ENCODE peak calls at places on chromosomes 5 and 9, in ten cellular contexts. N, I, E, C, B, X, J, Q, T and W are unnamed samples.

GRCh38 chr9:117411547-117411946 is 3.3 kb downstream of the ASTN2 start:
- DNase-seq in N (peak; percentile 50), I (no peak), E (peak; percentile 6), C (peak; percentile 22), B (peak; percentile 79), X (no peak), J (no peak), Q (peak; percentile 71), T (peak; percentile 18), W (no peak)

GRCh38 chr9:113598451-113598850 is 134.9 kb downstream of the RGS3 start:
- DNase-seq in N (no peak), I (no peak), E (no peak), C (no peak), B (no peak), X (no peak), J (no peak), Q (no peak), T (no peak), W (no peak)

GRCh38 chr9:131733601-131734061 is 6.2 kb downstream of the RAPGEF1 start:
- DNase-seq in N (peak; percentile 86), I (peak; percentile 54), E (peak; percentile 96), C (no peak), B (peak; percentile 65), X (peak; percentile 96), J (no peak), Q (peak; percentile 35), T (no peak), W (no peak)

GRCh38 chr5:43514471-43514815 is 505 bp downstream of the C5orf34 start:
- DNase-seq in N (peak; percentile 49), I (no peak), E (peak; percentile 87), C (no peak), B (peak; percentile 3), X (no peak), J (no peak), Q (no peak), T (peak; percentile 21), W (no peak)

GRCh38 chr9:116899337-116900006 is 212.4 kb downstream of the TRIM32 start:
- DNase-seq in N (no peak), I (no peak), E (peak; percentile 45), C (no peak), B (no peak), X (no peak), J (no peak), Q (no peak), T (no peak), W (no peak)

GRCh38 chr9:130002320-130002719 is 40.7 kb downstream of the FNBP1 start:
- DNase-seq in N (no peak), I (no peak), E (no peak), C (no peak), B (no peak), X (no peak), J (no peak), Q (no peak), T (no peak), W (no peak)

GRCh38 chr9:134377976-134378375 is 51.7 kb downstream of the RXRA start:
- DNase-seq in N (peak; percentile 67), I (no peak), E (no peak), C (no peak), B (peak; percentile 84), X (peak; percentile 92), J (peak; percentile 55), Q (peak; percentile 94), T (no peak), W (peak; percentile 89)

GRCh38 chr5:2530609-2531008 is 220.9 kb downstream of the IRX2 start:
- DNase-seq in N (no peak), I (no peak), E (no peak), C (no peak), B (no peak), X (no peak), J (no peak), Q (no peak), T (no peak), W (no peak)

GRCh38 chr9:112034216-112034611 is 137.6 kb downstream of the UGCG start:
- DNase-seq in N (no peak), I (no peak), E (no peak), C (no peak), B (no peak), X (no peak), J (no peak), Q (no peak), T (no peak), W (no peak)

GRCh38 chr5:170254056-170254455 is 21.3 kb downstream of the C5orf58 start:
- DNase-seq in N (no peak), I (peak; percentile 52), E (no peak), C (no peak), B (peak; percentile 44), X (no peak), J (no peak), Q (no peak), T (no peak), W (no peak)

GRCh38 chr5:127871448-127872153 is 168.4 kb downstream of the CCDC192 start:
- DNase-seq in N (no peak), I (no peak), E (no peak), C (no peak), B (no peak), X (no peak), J (no peak), Q (no peak), T (no peak), W (no peak)

GRCh38 chr5:127872494-127872893 is 169.3 kb downstream of the CCDC192 start:
- DNase-seq in N (no peak), I (no peak), E (no peak), C (no peak), B (no peak), X (no peak), J (no peak), Q (no peak), T (no peak), W (no peak)

GRCh38 chr5:127878174-127878750 is 175.1 kb downstream of the CCDC192 start:
- DNase-seq in N (peak; percentile 34), I (no peak), E (peak; percentile 57), C (no peak), B (peak; percentile 69), X (peak; percentile 21), J (no peak), Q (peak; percentile 76), T (peak; percentile 36), W (no peak)

GRCh38 chr5:127876384-127876783 is 173.2 kb downstream of the CCDC192 start:
- DNase-seq in N (no peak), I (no peak), E (no peak), C (no peak), B (no peak), X (no peak), J (no peak), Q (no peak), T (no peak), W (no peak)

GRCh38 chr5:127875235-127876021 is 172.2 kb downstream of the CCDC192 start:
- DNase-seq in N (peak; percentile 61), I (peak; percentile 24), E (peak; percentile 52), C (no peak), B (peak; percentile 65), X (peak; percentile 79), J (no peak), Q (peak; percentile 69), T (peak; percentile 75), W (no peak)
- H3K27ac ChIP-seq in N (peak overlapping the region; percentile 56), I (peak overlapping the region; percentile 13), E (no peak overlapping the region), C (no peak overlapping the region), B (peak overlapping the region; percentile 14), X (peak overlapping the region; percentile 80), J (no peak overlapping the region), Q (no peak overlapping the region), T (no peak overlapping the region), W (no peak overlapping the region)

DNA sequence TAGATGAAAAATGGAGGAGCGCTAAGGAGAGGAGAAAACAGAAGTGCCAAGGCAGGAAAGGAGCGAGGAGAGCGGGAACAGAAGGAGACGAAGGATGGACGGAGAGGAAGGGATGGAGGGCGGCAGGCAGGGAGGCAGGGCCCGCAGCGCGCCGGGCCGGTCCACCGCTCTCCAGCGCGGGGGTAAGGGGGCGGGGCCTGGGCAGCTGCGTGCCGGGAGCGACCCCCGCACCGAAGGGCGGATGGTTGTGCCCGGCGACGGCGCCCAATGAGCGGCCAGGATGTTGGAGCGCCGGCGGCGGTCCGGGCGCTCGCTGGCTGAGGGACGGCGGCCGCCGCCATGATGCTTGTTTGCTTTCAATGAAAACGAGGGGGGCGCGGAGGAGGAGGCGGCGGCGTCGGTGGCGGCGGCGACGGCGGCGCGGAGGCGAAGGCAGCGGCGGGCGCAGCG is at the start of gene CNOT6:
- DNase-seq in N (peak; percentile 86), I (peak; percentile 91), E (peak; percentile 93), C (peak; percentile 83), B (peak; percentile 94), X (peak; percentile 87), J (peak; percentile 96), Q (peak; percentile 94), T (peak; percentile 80), W (peak; percentile 95)
- TF ChIP-seq POLR2A in N (peak; percentile 32), I (peak; percentile 41), E (peak; percentile 44), C (peak; percentile 48), B (peak; percentile 35), X (peak; percentile 23), J (no peak), Q (no peak), T (peak; percentile 26), W (no peak)

DNA sequence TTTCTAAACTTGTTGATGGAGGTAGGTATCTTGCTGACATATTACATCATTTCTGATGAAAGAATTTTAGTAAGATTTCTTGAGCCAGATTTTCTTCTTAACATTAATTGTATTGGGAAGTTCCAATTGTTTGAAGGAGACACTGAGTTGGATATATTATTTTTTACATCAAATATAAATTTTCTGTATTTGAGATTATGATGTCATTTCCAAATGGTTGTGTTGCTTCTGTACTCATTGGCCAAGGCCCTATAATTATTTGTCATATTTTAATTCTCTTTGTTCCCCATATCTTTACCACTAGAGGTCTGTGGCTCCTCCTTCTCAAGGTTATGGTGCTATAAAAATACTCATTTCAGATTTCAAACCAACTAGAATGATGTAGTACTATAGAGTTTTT is 53.4 kb downstream of the ITGA1 start:
- DNase-seq in N (no peak), I (no peak), E (no peak), C (no peak), B (no peak), X (no peak), J (no peak), Q (no peak), T (no peak), W (no peak)
- H3K27ac ChIP-seq in N (no peak overlapping the region), I (no peak overlapping the region), E (peak overlapping the region; percentile 61), C (no peak overlapping the region), B (no peak overlapping the region), X (peak overlapping the region; percentile 60), J (no peak overlapping the region), Q (peak overlapping the region; percentile 45), T (no peak overlapping the region), W (no peak overlapping the region)

GRCh38 chr5:55714339-55714738 is 2.2 kb upstream of the SLC38A9 start:
- DNase-seq in N (no peak), I (no peak), E (no peak), C (no peak), B (no peak), X (no peak), J (no peak), Q (no peak), T (no peak), W (no peak)

GRCh38 chr5:55711531-55712022 is 547 bp downstream of the SLC38A9 start:
- DNase-seq in N (peak; percentile 48), I (no peak), E (no peak), C (no peak), B (no peak), X (no peak), J (peak; percentile 31), Q (no peak), T (no peak), W (no peak)

GRCh38 chr5:55713871-55714270 is 1.7 kb upstream of the SLC38A9 start:
- DNase-seq in N (no peak), I (no peak), E (peak; percentile 18), C (no peak), B (no peak), X (no peak), J (no peak), Q (no peak), T (no peak), W (no peak)

GRCh38 chr5:55714749-55715148 is 2.6 kb upstream of the SLC38A9 start:
- DNase-seq in N (no peak), I (no peak), E (no peak), C (no peak), B (no peak), X (no peak), J (no peak), Q (no peak), T (no peak), W (no peak)

GRCh38 chr5:55712023-55712859 is at the start of gene SLC38A9:
- DNase-seq in N (peak; percentile 90), I (peak; percentile 92), E (peak; percentile 91), C (peak; percentile 90), B (peak; percentile 97), X (peak; percentile 92), J (peak; percentile 96), Q (peak; percentile 97), T (peak; percentile 91), W (peak; percentile 97)
- TF ChIP-seq POLR2A in N (peak; percentile 85), I (peak; percentile 45), E (no peak), C (no peak), B (peak; percentile 82), X (no peak), J (no peak), Q (peak; percentile 7), T (peak; percentile 91), W (no peak)